ENCODE peak calls at places on chromosomes 5 and 9, in six cellular contexts. O, Z, Y, J, L and W are unnamed samples.

GRCh38 chr5:41510176-41510831 is at the start of gene PLCXD3:
- DNase-seq in O (peak), Z (peak), Y (no peak), J (no peak), L (no peak), W (peak)

GRCh38 chr9:11038956-11039355 is 426.2 kb upstream of the PTPRD start:
- DNase-seq in O (no peak), Z (peak), Y (no peak), J (no peak), L (peak), W (no peak)

GRCh38 chr9:26800322-26800721 is 92.3 kb downstream of the CAAP1 start:
- DNase-seq in O (no peak), Z (no peak), Y (no peak), J (no peak), L (no peak), W (no peak)

GRCh38 chr5:168227001-168227400 is 64.4 kb upstream of the WWC1 start:
- DNase-seq in O (no peak), Z (no peak), Y (no peak), J (no peak), L (no peak), W (no peak)

GRCh38 chr9:34403554-34404380 is 27.1 kb upstream of the MYORG start:
- DNase-seq in O (peak), Z (peak), Y (peak), J (peak), L (no peak), W (peak)

GRCh38 chr5:153968761-153969562 is 69.7 kb downstream of the FAM114A2 start:
- DNase-seq in O (no peak), Z (peak), Y (no peak), J (no peak), L (no peak), W (no peak)

GRCh38 chr5:88860501-88860900 is 22.5 kb downstream of the MEF2C start:
- DNase-seq in O (no peak), Z (no peak), Y (peak), J (no peak), L (no peak), W (no peak)

GRCh38 chr9:124164800-124165199 is 92.9 kb upstream of the NEK6 start:
- DNase-seq in O (no peak), Z (no peak), Y (no peak), J (no peak), L (no peak), W (no peak)

GRCh38 chr9:89864257-89864656 is 259.4 kb downstream of the GADD45G start:
- DNase-seq in O (no peak), Z (no peak), Y (no peak), J (no peak), L (no peak), W (no peak)

GRCh38 chr9:87442451-87442850 is 55.2 kb upstream of the DAPK1 start:
- DNase-seq in O (no peak), Z (no peak), Y (no peak), J (no peak), L (no peak), W (no peak)

GRCh38 chr9:105052346-105052745 is 124.4 kb upstream of the ABCA1 start:
- DNase-seq in O (no peak), Z (no peak), Y (no peak), J (no peak), L (no peak), W (no peak)

GRCh38 chr5:149732500-149733128 is 2.5 kb downstream of the PPARGC1B start:
- DNase-seq in O (no peak), Z (peak), Y (no peak), J (peak), L (no peak), W (no peak)

GRCh38 chr5:133230823-133231578 is 179.2 kb downstream of the HSPA4 start:
- DNase-seq in O (no peak), Z (no peak), Y (no peak), J (no peak), L (no peak), W (no peak)

GRCh38 chr9:613771-614347 is 227.6 kb upstream of the DMRT1 start:
- DNase-seq in O (peak), Z (peak), Y (peak), J (peak), L (peak), W (peak)

GRCh38 chr9:107933042-107933441 is 443.5 kb upstream of the KLF4 start:
- DNase-seq in O (no peak), Z (no peak), Y (peak), J (no peak), L (no peak), W (no peak)

GRCh38 chr5:149939572-149939971 is 5.0 kb downstream of the PDE6A start:
- DNase-seq in O (no peak), Z (no peak), Y (no peak), J (peak), L (no peak), W (no peak)

GRCh38 chr9:81588148-81588874 is 101.0 kb downstream of the TLE1 start:
- DNase-seq in O (no peak), Z (no peak), Y (peak), J (peak), L (no peak), W (no peak)

GRCh38 chr5:143206194-143207053 is 197.1 kb downstream of the NR3C1 start:
- DNase-seq in O (no peak), Z (no peak), Y (no peak), J (peak), L (no peak), W (no peak)

GRCh38 chr5:171387970-171388815 is 544 bp downstream of the NPM1 start:
- DNase-seq in O (peak), Z (peak), Y (peak), J (peak), L (peak), W (peak)

GRCh38 chr5:171386861-171387254 is 791 bp upstream of the NPM1 start:
- DNase-seq in O (no peak), Z (peak), Y (peak), J (no peak), L (no peak), W (no peak)

GRCh38 chr5:171388816-171389168 is 1.1 kb downstream of the NPM1 start:
- DNase-seq in O (no peak), Z (no peak), Y (no peak), J (no peak), L (no peak), W (no peak)

GRCh38 chr5:171386006-171386671 is 1.5 kb upstream of the NPM1 start:
- DNase-seq in O (no peak), Z (no peak), Y (no peak), J (no peak), L (no peak), W (no peak)

GRCh38 chr5:171387255-171387969 is at the start of gene NPM1:
- DNase-seq in O (peak), Z (peak), Y (peak), J (peak), L (peak), W (peak)
- H3K23ac ChIP-seq in O (peak), Z (no peak), Y (peak), J (no peak), L (no peak), W (peak)

GRCh38 chr5:124744170-124744911 is 2.1 kb downstream of the ZNF608 start:
- DNase-seq in O (no peak), Z (peak), Y (peak), J (no peak), L (no peak), W (no peak)
- H3K23ac ChIP-seq in O (no peak), Z (no peak), Y (peak), J (no peak), L (no peak), W (peak)

DNA sequence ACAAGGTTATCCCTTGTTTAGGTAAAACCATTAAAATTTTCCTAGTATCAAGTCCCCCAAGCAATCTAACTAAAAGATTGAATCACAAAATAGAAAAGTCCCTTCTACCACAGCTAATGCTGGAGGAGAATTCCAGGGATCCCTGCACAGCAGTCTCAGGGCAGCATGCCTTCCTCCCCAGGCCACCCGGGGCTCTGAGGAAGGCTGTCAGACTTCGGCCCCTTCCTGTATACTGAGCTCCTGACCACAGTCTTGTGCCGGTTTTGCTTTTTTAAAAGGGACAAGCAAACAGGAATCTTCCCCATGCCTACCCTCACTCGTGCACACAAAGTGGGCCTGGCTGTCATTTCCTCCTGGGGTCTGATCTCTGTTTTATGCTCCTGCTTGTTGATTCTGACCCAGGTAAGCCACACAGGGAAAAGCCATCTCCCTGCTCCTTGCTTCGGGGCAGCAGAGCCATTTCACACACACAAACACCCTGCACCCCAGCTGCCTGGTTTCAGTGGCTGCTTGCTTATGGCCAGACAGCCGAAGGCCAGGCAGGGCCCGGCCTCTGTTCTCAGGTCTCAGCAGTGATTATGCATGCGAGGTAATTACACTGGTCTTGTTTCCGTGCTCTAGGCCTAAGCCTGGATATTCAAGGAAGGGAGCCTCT is 211.9 kb downstream of the NXNL2 start:
- DNase-seq in O (peak), Z (peak), Y (no peak), J (no peak), L (no peak), W (no peak)
- H3K23ac ChIP-seq in O (no peak), Z (no peak), Y (peak), J (no peak), L (no peak), W (no peak)

DNA sequence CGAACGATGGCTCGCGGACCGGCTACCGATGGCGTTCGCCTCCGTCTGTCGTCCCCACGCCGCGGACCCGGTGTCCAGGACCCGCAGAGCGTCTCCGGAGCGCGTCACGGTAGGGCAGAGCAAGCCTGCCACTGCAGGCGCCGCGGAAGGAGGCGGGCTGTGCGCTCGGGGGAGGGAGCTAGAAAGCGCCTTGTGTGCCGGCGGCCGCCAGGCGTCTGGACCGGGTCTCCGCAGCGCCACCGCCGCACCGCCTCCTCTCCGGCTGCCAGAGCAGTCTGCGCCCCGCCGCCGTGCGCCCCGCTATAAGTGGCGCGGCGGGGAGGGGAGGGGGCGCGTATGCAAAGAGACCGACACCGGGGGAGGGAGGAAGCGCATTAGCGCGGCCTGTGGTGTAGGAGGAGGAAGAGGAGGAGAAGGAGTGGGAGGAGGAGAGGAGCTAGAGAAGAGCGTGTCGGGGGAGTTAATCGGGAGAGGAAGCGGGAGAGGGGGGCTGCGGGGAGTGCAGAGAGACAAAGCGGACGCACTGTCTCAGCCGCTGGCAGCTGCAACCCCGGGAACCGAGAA is at the start of gene ENC1:
- DNase-seq in O (peak), Z (peak), Y (peak), J (peak), L (peak), W (peak)
- H3K23ac ChIP-seq in O (no peak), Z (peak), Y (peak), J (no peak), L (no peak), W (peak)

GRCh38 chr5:139797856-139798510 is 2.4 kb downstream of the PSD2 start:
- DNase-seq in O (no peak), Z (no peak), Y (no peak), J (no peak), L (no peak), W (no peak)
- H3K23ac ChIP-seq in O (no peak), Z (no peak), Y (no peak), J (no peak), L (no peak), W (no peak)

GRCh38 chr5:83509535-83509934 is 38.0 kb downstream of the VCAN start:
- DNase-seq in O (no peak), Z (peak), Y (peak), J (peak), L (no peak), W (no peak)
- H3K23ac ChIP-seq in O (no peak), Z (no peak), Y (no peak), J (no peak), L (no peak), W (no peak)

GRCh38 chr5:146507428-146507827 is 8.6 kb downstream of the GPR151 start:
- DNase-seq in O (no peak), Z (no peak), Y (no peak), J (no peak), L (no peak), W (no peak)
- H3K23ac ChIP-seq in O (no peak), Z (no peak), Y (no peak), J (no peak), L (no peak), W (no peak)

DNA sequence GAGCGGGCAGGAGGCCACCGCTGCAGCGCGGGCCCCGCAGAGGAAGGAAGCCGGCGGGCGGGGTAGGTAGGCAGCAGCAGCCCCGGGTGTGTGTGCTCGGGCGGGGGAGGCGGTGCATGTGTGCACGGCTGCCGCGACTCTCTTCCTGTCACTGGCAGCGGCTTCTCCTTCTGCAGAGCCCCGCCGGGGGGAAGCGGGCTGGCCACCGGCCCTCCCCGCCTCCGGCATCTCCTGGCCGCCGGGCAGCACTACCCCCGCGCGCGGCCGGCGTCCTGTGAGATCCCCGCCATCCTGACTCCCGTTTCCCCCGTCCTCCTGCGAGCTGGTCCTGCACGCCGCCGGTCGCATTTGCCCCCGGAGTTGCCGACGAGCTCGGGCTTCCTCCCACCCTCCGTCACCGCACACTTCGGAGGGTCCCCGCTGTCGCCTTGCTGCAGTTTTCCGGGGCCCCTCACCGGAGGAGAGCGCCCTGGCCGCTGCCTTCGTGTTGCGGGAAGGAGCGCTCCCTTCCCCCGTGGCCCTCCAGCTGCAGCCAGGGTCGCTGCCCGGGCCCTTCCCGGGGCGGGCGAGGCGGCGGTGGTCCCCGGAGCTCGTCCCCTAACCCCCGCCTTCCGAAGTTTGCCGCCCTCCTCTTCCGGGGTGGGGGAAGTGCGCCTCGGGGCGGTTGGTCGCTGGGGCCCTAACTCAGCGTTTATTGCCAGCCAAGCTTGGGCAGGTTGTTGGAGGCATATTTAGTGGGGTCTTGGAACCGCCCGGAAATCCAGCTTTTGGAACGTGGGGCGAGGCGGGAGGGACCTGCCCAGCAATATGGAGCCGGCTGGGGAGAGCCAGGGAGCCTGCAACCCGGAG is 556 bp downstream of the PIK3R1 start:
- DNase-seq in O (peak), Z (peak), Y (peak), J (peak), L (no peak), W (peak)
- H3K23ac ChIP-seq in O (no peak), Z (peak), Y (peak), J (no peak), L (no peak), W (peak)

GRCh38 chr9:133991964-133992779 is at the start of gene VAV2:
- DNase-seq in O (peak), Z (peak), Y (peak), J (peak), L (no peak), W (peak)
- H3K23ac ChIP-seq in O (no peak), Z (peak), Y (peak), J (no peak), L (no peak), W (peak)

GRCh38 chr5:93603191-93603590 is 20.2 kb downstream of the NR2F1 start:
- DNase-seq in O (no peak), Z (no peak), Y (no peak), J (no peak), L (no peak), W (no peak)

GRCh38 chr5:93602261-93603149 is 19.5 kb downstream of the NR2F1 start:
- DNase-seq in O (peak), Z (peak), Y (peak), J (no peak), L (no peak), W (no peak)

GRCh38 chr5:93604119-93604963 is 21.3 kb downstream of the NR2F1 start:
- DNase-seq in O (peak), Z (no peak), Y (peak), J (no peak), L (no peak), W (no peak)

GRCh38 chr5:93601433-93602175 is 18.6 kb downstream of the NR2F1 start:
- DNase-seq in O (no peak), Z (no peak), Y (peak), J (no peak), L (no peak), W (no peak)

DNA sequence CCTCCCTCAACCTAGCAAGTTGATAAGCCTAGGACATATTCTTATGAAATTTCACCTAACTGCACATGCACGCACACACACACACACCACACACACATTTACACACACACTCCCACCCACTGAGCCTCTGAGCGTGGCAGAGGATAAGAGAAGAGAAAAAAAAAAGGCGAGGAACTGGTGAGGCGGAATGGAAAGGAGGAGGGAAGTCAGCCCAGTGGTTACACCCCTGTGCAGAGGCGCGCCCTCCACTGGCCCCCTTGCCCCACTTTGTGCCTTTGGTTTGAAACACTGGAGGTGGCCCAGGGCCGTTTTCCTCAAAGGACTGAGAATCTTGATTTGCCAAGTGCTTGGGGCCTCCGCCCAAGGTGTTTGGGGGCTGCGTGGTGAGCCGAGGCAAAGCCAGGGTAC is 20.7 kb downstream of the NR2F1 start:
- DNase-seq in O (peak), Z (no peak), Y (no peak), J (no peak), L (no peak), W (no peak)
- H3K23ac ChIP-seq in O (no peak), Z (no peak), Y (peak), J (no peak), L (no peak), W (no peak)